ENCODE peak calls at places on chromosome 11, in four cellular contexts. One of them, this sample, is unnamed.

GRCh38 chr11:6862961-6863360 is at the start of gene OR10A2:
- DNase-seq in HL-60: no peak
- DNase-seq in lower leg skin: no peak
- DNase-seq in DMS53: no peak
- DNase-seq in this sample: no peak

GRCh38 chr11:45273509-45273908 is 12.6 kb downstream of the SYT13 start:
- DNase-seq in HL-60: no peak
- DNase-seq in lower leg skin: no peak
- DNase-seq in DMS53: no peak
- DNase-seq in this sample: no peak

GRCh38 chr11:117445097-117445658 is 117.5 kb downstream of the CEP164 start:
- DNase-seq in HL-60: no peak
- DNase-seq in lower leg skin: no peak
- DNase-seq in DMS53: no peak
- DNase-seq in this sample: no peak

GRCh38 chr11:107733518-107733917 is 21.7 kb upstream of the SLN start:
- DNase-seq in HL-60: no peak
- DNase-seq in lower leg skin: no peak
- DNase-seq in DMS53: peak
- DNase-seq in this sample: no peak

GRCh38 chr11:23725752-23726151 is 771.1 kb upstream of the LUZP2 start:
- DNase-seq in HL-60: no peak
- DNase-seq in lower leg skin: no peak
- DNase-seq in DMS53: no peak
- DNase-seq in this sample: no peak

GRCh38 chr11:2929880-2930704 is 872 bp upstream of the PHLDA2 start:
- DNase-seq in HL-60: peak
- DNase-seq in lower leg skin: no peak
- DNase-seq in DMS53: peak
- DNase-seq in this sample: peak

GRCh38 chr11:44072757-44073658 is 6.9 kb downstream of the ACCS start:
- DNase-seq in HL-60: no peak
- DNase-seq in lower leg skin: no peak
- DNase-seq in DMS53: no peak
- DNase-seq in this sample: no peak

GRCh38 chr11:130434521-130435223 is 6.3 kb upstream of the ADAMTS8 start:
- DNase-seq in HL-60: peak
- DNase-seq in lower leg skin: peak
- DNase-seq in DMS53: peak
- DNase-seq in this sample: peak

GRCh38 chr11:71080239-71081097 is 171.9 kb downstream of the SHANK2 start:
- DNase-seq in HL-60: peak
- DNase-seq in lower leg skin: no peak
- DNase-seq in DMS53: peak
- DNase-seq in this sample: no peak

GRCh38 chr11:125078016-125078415 is 14.9 kb downstream of the SLC37A2 start:
- DNase-seq in HL-60: no peak
- DNase-seq in lower leg skin: no peak
- DNase-seq in DMS53: no peak
- DNase-seq in this sample: no peak

GRCh38 chr11:129434641-129435498 is 59.2 kb downstream of the BARX2 start:
- DNase-seq in HL-60: no peak
- DNase-seq in lower leg skin: peak
- DNase-seq in DMS53: peak
- DNase-seq in this sample: no peak

GRCh38 chr11:32081129-32081641 is 9.7 kb upstream of the RCN1 start:
- DNase-seq in HL-60: no peak
- DNase-seq in lower leg skin: no peak
- DNase-seq in DMS53: peak
- DNase-seq in this sample: no peak

GRCh38 chr11:78691215-78691614 is 116.6 kb upstream of the NARS2 start:
- DNase-seq in HL-60: no peak
- DNase-seq in lower leg skin: no peak
- DNase-seq in DMS53: peak
- DNase-seq in this sample: no peak

GRCh38 chr11:13503393-13503792 is 7.6 kb upstream of the PTH start:
- DNase-seq in HL-60: no peak
- DNase-seq in lower leg skin: no peak
- DNase-seq in DMS53: no peak
- DNase-seq in this sample: no peak